ENCODE peak calls at places on chromosome 4, in ten cellular contexts. C is upper lobe of right lung, L is kidney, J is IMR-90, W is adrenal gland, O is pancreas, U is ovary, V is H9, P is GM23248, A is small intestine. M is an unnamed sample.

GRCh38 chr4:119068529-119068962 is 67.1 kb upstream of the MYOZ2 start:
- DNase-seq in O (no peak), J (peak; percentile 32), W (no peak), A (no peak), P (peak; percentile 18), V (no peak), C (no peak), U (no peak), L (no peak), M (peak; percentile 49)

GRCh38 chr4:3671571-3672464 is 94.4 kb upstream of the ADRA2C start:
- DNase-seq in W (no peak), V (no peak), P (no peak), U (no peak), C (peak; percentile 13), J (peak; percentile 41), L (peak; percentile 31), A (no peak), O (no peak), M (no peak)

GRCh38 chr4:46975841-46976551 is 17.4 kb downstream of the GABRA4 start:
- DNase-seq in A (no peak), J (peak; percentile 31), P (no peak), L (no peak), U (no peak), O (no peak), C (no peak), V (no peak), W (no peak), M (no peak)

GRCh38 chr4:159498371-159499115 is 395.7 kb downstream of the RAPGEF2 start:
- DNase-seq in C (no peak), A (no peak), V (no peak), L (no peak), J (no peak), U (no peak), W (peak; percentile 68), P (no peak), O (peak; percentile 7), M (no peak)

GRCh38 chr4:26826721-26827120 is 33.9 kb upstream of the STIM2 start:
- DNase-seq in P (no peak), A (peak; percentile 95), V (no peak), W (peak; percentile 57), C (no peak), L (no peak), U (no peak), J (peak; percentile 59), O (peak; percentile 59), M (no peak)

GRCh38 chr4:183350317-183351071 is 28.3 kb upstream of the CLDN24 start:
- DNase-seq in J (no peak), U (no peak), W (peak; percentile 29), L (no peak), P (peak; percentile 80), V (peak; percentile 15), A (no peak), C (no peak), O (no peak), M (no peak)

GRCh38 chr4:94419956-94420355 is 31.8 kb upstream of the PDLIM5 start:
- DNase-seq in C (no peak), U (no peak), P (peak; percentile 88), J (peak; percentile 78), V (no peak), W (no peak), L (no peak), O (no peak), A (peak; percentile 90), M (no peak)

GRCh38 chr4:65046496-65047101 is 623.7 kb downstream of the EPHA5 start:
- DNase-seq in W (no peak), C (no peak), J (no peak), L (no peak), A (no peak), O (no peak), P (no peak), V (no peak), U (no peak), M (no peak)

GRCh38 chr4:13678186-13678924 is 50.8 kb upstream of the BOD1L1 start:
- DNase-seq in P (no peak), A (peak; percentile 66), L (no peak), C (no peak), O (no peak), V (no peak), J (no peak), U (no peak), W (no peak), M (no peak)

GRCh38 chr4:6917445-6918241 is 8.0 kb downstream of the TBC1D14 start:
- DNase-seq in L (peak; percentile 94), O (peak; percentile 49), U (peak; percentile 81), V (peak; percentile 59), J (no peak), C (peak; percentile 91), A (peak; percentile 95), W (peak; percentile 90), P (no peak), M (no peak)

GRCh38 chr4:118783887-118784286 is 52.0 kb downstream of the SEC24D start:
- DNase-seq in W (no peak), V (no peak), O (no peak), L (no peak), P (peak; percentile 70), J (peak; percentile 67), A (no peak), U (no peak), C (no peak), M (peak; percentile 78)

GRCh38 chr4:162952232-162952631 is 214.5 kb downstream of the NAF1 start:
- DNase-seq in U (no peak), O (no peak), W (no peak), A (no peak), L (no peak), P (no peak), J (no peak), V (no peak), C (no peak), M (peak; percentile 22)

GRCh38 chr4:141047228-141047884 is 85.9 kb downstream of the RNF150 start:
- DNase-seq in W (no peak), O (no peak), C (no peak), L (no peak), A (no peak), V (no peak), J (peak; percentile 87), P (peak; percentile 53), U (no peak), M (peak; percentile 46)

GRCh38 chr4:120874792-120875774 is 47.4 kb downstream of the PRDM5 start:
- DNase-seq in U (no peak), O (no peak), A (no peak), L (no peak), W (no peak), V (peak; percentile 30), C (no peak), J (no peak), P (peak; percentile 32), M (peak; percentile 58)

GRCh38 chr4:173333658-173334084 is 487 bp downstream of the HMGB2 start:
- DNase-seq in A (no peak), V (peak; percentile 36), U (peak; percentile 85), O (peak; percentile 56), J (peak; percentile 19), L (peak; percentile 93), P (peak; percentile 74), W (peak; percentile 71), C (peak; percentile 88), M (peak; percentile 46)

GRCh38 chr4:73764513-73764912 is 24.1 kb downstream of the CXCL8 start:
- DNase-seq in O (no peak), J (peak; percentile 67), U (no peak), W (no peak), L (no peak), A (no peak), V (no peak), P (peak; percentile 16), C (no peak), M (no peak)

GRCh38 chr4:38774181-38774580 is 8.6 kb downstream of the TLR10 start:
- DNase-seq in P (no peak), A (no peak), W (no peak), O (no peak), U (no peak), J (no peak), V (no peak), L (no peak), C (no peak), M (no peak)

GRCh38 chr4:147754037-147754445 is 22.2 kb downstream of the ARHGAP10 start:
- DNase-seq in U (no peak), J (peak; percentile 95), V (no peak), W (no peak), P (peak; percentile 86), A (no peak), C (no peak), O (no peak), L (no peak), M (peak; percentile 75)
- H3K27ac ChIP-seq in U (peak overlapping the region; percentile 44), J (peak overlapping the region; percentile 58), V (peak overlapping the region; percentile 33), W (no peak overlapping the region), P (peak overlapping the region; percentile 65), A (no peak overlapping the region), C (no peak overlapping the region), O (peak overlapping the region; percentile 32), L (no peak overlapping the region), M (peak overlapping the region; percentile 52)

DNA sequence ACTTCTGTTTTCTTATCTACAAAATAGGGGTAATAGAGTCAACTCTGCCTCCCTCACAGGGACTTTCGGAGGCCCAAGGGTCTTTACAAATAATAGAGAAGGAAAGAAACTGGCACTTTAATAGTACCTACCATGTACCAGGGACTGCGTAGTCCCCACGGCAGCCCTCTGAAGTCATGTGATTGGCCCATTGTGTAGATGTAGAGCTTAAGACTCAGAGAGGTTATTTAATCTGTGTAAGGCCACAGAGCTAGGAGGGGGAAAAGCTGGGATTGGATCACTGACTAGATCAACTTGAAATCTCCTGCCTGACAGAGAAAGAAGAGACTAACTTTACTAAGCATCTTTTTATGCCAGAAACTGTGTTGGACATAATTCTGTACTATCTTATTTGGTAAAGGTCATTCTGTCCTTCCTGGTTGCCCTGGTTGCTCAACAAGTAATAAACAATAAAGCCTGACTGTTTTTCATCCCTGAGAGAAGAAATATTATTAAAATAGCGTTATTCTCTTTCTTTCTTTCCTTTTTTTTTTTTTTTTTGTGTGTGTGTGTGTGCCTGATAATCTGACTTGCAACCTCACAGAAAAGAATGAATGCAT is 59.7 kb downstream of the NFKB1 start:
- DNase-seq in L (no peak), C (no peak), J (no peak), P (no peak), A (no peak), U (no peak), W (no peak), V (no peak), O (no peak), M (no peak)
- H3K4me1 ChIP-seq in L (peaks cover 5% of the 10 kb centered on the region), C (no peaks in the 10 kb centered on the region), J (peaks cover 2% of the 10 kb centered on the region), P (peaks cover 22% of the 10 kb centered on the region), A (no peaks in the 10 kb centered on the region), U (peaks cover 9% of the 10 kb centered on the region), W (peaks cover 26% of the 10 kb centered on the region), V (no peaks in the 10 kb centered on the region), O (peaks cover 5% of the 10 kb centered on the region), M (peaks cover 9% of the 10 kb centered on the region)

DNA sequence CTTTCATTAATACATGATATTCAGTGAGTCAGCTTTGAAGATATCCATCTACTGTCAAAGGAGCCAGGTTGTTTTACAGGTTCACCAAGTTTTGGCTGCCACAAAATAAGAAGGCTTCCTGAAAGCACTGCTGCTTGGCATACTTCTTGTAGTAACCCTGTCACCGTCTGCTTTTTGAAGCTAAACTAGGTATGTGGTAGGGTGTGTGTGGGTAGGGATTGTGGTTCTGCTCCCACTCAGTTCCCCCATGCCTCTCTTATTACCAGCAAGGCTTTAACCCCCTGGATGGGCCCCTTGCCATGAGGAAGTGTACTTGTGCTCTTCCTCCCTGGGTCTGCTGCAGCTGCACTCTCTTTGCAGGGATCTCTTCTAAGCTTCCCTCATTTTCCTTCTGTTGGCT is 191.2 kb downstream of the BANK1 start:
- DNase-seq in U (no peak), A (no peak), J (no peak), P (no peak), L (no peak), O (no peak), C (no peak), V (no peak), W (no peak), M (no peak)
- H3K27ac ChIP-seq in U (no peak overlapping the region), A (no peak overlapping the region), J (no peak overlapping the region), P (no peak overlapping the region), L (no peak overlapping the region), O (no peak overlapping the region), C (no peak overlapping the region), V (no peak overlapping the region), W (no peak overlapping the region), M (no peak overlapping the region)

GRCh38 chr4:145786261-145786660 is 106.3 kb downstream of the C4orf51 start:
- DNase-seq in W (no peak), J (no peak), U (no peak), C (no peak), V (no peak), O (no peak), P (no peak), L (no peak), A (no peak), M (no peak)
- H3K4me1 ChIP-seq in W (peaks cover 5% of the 10 kb centered on the region), J (peaks cover 3% of the 10 kb centered on the region), U (no peaks in the 10 kb centered on the region), C (no peaks in the 10 kb centered on the region), V (no peaks in the 10 kb centered on the region), O (no peaks in the 10 kb centered on the region), P (peaks cover 5% of the 10 kb centered on the region), L (no peaks in the 10 kb centered on the region), A (no peaks in the 10 kb centered on the region), M (peaks cover 11% of the 10 kb centered on the region)